ENCODE peak calls at places on chromosomes 13 and 19, in six cellular contexts. One of them, this sample, is unnamed.

GRCh38 chr19:17220207-17220758 is 5.1 kb downstream of the USE1 start:
- DNase-seq in NCI-H1105: no peak
- DNase-seq in activated CD8-positive, alpha-beta memory T cell treated with anti-CD3 and anti-CD28 coated beads for 4 hours: no peak
- DNase-seq in activated B cell treated with CpG ODN at 0.5 μM for 24 hours: no peak
- DNase-seq in kidney glomerular epithelial cell: no peak
- DNase-seq in mucosa of descending colon: peak; percentile 47
- DNase-seq in this sample: no peak

GRCh38 chr19:31338069-31338767 is 11.0 kb downstream of the TSHZ3 start:
- DNase-seq in activated B cell treated with CpG ODN at 0.5 μM for 24 hours: no peak
- DNase-seq in mucosa of descending colon: peak; percentile 37
- DNase-seq in activated CD8-positive, alpha-beta memory T cell treated with anti-CD3 and anti-CD28 coated beads for 4 hours: no peak
- DNase-seq in NCI-H1105: no peak
- DNase-seq in kidney glomerular epithelial cell: peak; percentile 19
- DNase-seq in this sample: peak; percentile 41

GRCh38 chr19:4518345-4519171 is at the start of gene PLIN4:
- DNase-seq in activated CD8-positive, alpha-beta memory T cell treated with anti-CD3 and anti-CD28 coated beads for 4 hours: no peak
- DNase-seq in mucosa of descending colon: no peak
- DNase-seq in activated B cell treated with CpG ODN at 0.5 μM for 24 hours: no peak
- DNase-seq in NCI-H1105: no peak
- DNase-seq in kidney glomerular epithelial cell: no peak
- DNase-seq in this sample: no peak

GRCh38 chr13:31394491-31394890 is 194.7 kb downstream of the B3GLCT start:
- DNase-seq in activated CD8-positive, alpha-beta memory T cell treated with anti-CD3 and anti-CD28 coated beads for 4 hours: no peak
- DNase-seq in NCI-H1105: no peak
- DNase-seq in mucosa of descending colon: no peak
- DNase-seq in kidney glomerular epithelial cell: no peak
- DNase-seq in activated B cell treated with CpG ODN at 0.5 μM for 24 hours: no peak
- DNase-seq in this sample: peak; percentile 79

GRCh38 chr13:49097374-49097773 is 121.7 kb downstream of the FNDC3A start:
- DNase-seq in NCI-H1105: no peak
- DNase-seq in activated CD8-positive, alpha-beta memory T cell treated with anti-CD3 and anti-CD28 coated beads for 4 hours: no peak
- DNase-seq in mucosa of descending colon: no peak
- DNase-seq in kidney glomerular epithelial cell: no peak
- DNase-seq in activated B cell treated with CpG ODN at 0.5 μM for 24 hours: no peak
- DNase-seq in this sample: no peak

GRCh38 chr19:40716031-40716654 is 543 bp downstream of the COQ8B start:
- DNase-seq in NCI-H1105: no peak
- DNase-seq in activated CD8-positive, alpha-beta memory T cell treated with anti-CD3 and anti-CD28 coated beads for 4 hours: peak; percentile 77
- DNase-seq in activated B cell treated with CpG ODN at 0.5 μM for 24 hours: peak; percentile 26
- DNase-seq in kidney glomerular epithelial cell: peak; percentile 98
- DNase-seq in mucosa of descending colon: peak; percentile 59
- DNase-seq in this sample: peak; percentile 28

GRCh38 chr19:18597809-18598660 is 8.6 kb downstream of the CRLF1 start:
- DNase-seq in kidney glomerular epithelial cell: no peak
- DNase-seq in NCI-H1105: no peak
- DNase-seq in activated B cell treated with CpG ODN at 0.5 μM for 24 hours: no peak
- DNase-seq in activated CD8-positive, alpha-beta memory T cell treated with anti-CD3 and anti-CD28 coated beads for 4 hours: no peak
- DNase-seq in mucosa of descending colon: no peak
- DNase-seq in this sample: no peak

GRCh38 chr19:9883231-9883758 is 48.2 kb downstream of the PIN1 start:
- DNase-seq in mucosa of descending colon: no peak
- DNase-seq in NCI-H1105: peak; percentile 19
- DNase-seq in activated B cell treated with CpG ODN at 0.5 μM for 24 hours: no peak
- DNase-seq in kidney glomerular epithelial cell: no peak
- DNase-seq in activated CD8-positive, alpha-beta memory T cell treated with anti-CD3 and anti-CD28 coated beads for 4 hours: no peak
- DNase-seq in this sample: no peak

GRCh38 chr13:21075303-21076264 is 14.2 kb upstream of the LATS2 start:
- DNase-seq in activated B cell treated with CpG ODN at 0.5 μM for 24 hours: peak; percentile 18
- DNase-seq in mucosa of descending colon: peak; percentile 25
- DNase-seq in activated CD8-positive, alpha-beta memory T cell treated with anti-CD3 and anti-CD28 coated beads for 4 hours: no peak
- DNase-seq in NCI-H1105: no peak
- DNase-seq in kidney glomerular epithelial cell: no peak
- DNase-seq in this sample: no peak

GRCh38 chr13:40665061-40665753 is 1.2 kb downstream of the FOXO1 start:
- DNase-seq in activated CD8-positive, alpha-beta memory T cell treated with anti-CD3 and anti-CD28 coated beads for 4 hours: peak; percentile 18
- DNase-seq in mucosa of descending colon: peak; percentile 55
- DNase-seq in kidney glomerular epithelial cell: peak; percentile 27
- DNase-seq in NCI-H1105: no peak
- DNase-seq in activated B cell treated with CpG ODN at 0.5 μM for 24 hours: no peak
- DNase-seq in this sample: no peak

GRCh38 chr13:107866666-107867623 is 348.4 kb downstream of the LIG4 start:
- DNase-seq in activated CD8-positive, alpha-beta memory T cell treated with anti-CD3 and anti-CD28 coated beads for 4 hours: no peak
- DNase-seq in activated B cell treated with CpG ODN at 0.5 μM for 24 hours: no peak
- DNase-seq in NCI-H1105: peak; percentile 76
- DNase-seq in kidney glomerular epithelial cell: peak; percentile 43
- DNase-seq in mucosa of descending colon: no peak
- DNase-seq in this sample: no peak

GRCh38 chr19:8657869-8658268 is 27.4 kb downstream of the NFILZ start:
- DNase-seq in activated CD8-positive, alpha-beta memory T cell treated with anti-CD3 and anti-CD28 coated beads for 4 hours: no peak
- DNase-seq in mucosa of descending colon: no peak
- DNase-seq in NCI-H1105: no peak
- DNase-seq in kidney glomerular epithelial cell: no peak
- DNase-seq in activated B cell treated with CpG ODN at 0.5 μM for 24 hours: no peak
- DNase-seq in this sample: no peak

GRCh38 chr19:2046046-2046907 is 4.8 kb downstream of the MKNK2 start:
- DNase-seq in kidney glomerular epithelial cell: no peak
- DNase-seq in mucosa of descending colon: no peak
- DNase-seq in activated CD8-positive, alpha-beta memory T cell treated with anti-CD3 and anti-CD28 coated beads for 4 hours: no peak
- DNase-seq in activated B cell treated with CpG ODN at 0.5 μM for 24 hours: no peak
- DNase-seq in NCI-H1105: no peak
- DNase-seq in this sample: no peak

GRCh38 chr19:33461256-33462111 is 60.1 kb downstream of the PEPD start:
- DNase-seq in activated B cell treated with CpG ODN at 0.5 μM for 24 hours: no peak
- DNase-seq in mucosa of descending colon: no peak
- DNase-seq in activated CD8-positive, alpha-beta memory T cell treated with anti-CD3 and anti-CD28 coated beads for 4 hours: no peak
- DNase-seq in NCI-H1105: no peak
- DNase-seq in kidney glomerular epithelial cell: no peak
- DNase-seq in this sample: no peak

GRCh38 chr19:48390188-48391099 is 907 bp downstream of the KDELR1 start:
- DNase-seq in kidney glomerular epithelial cell: no peak
- DNase-seq in mucosa of descending colon: peak; percentile 66
- DNase-seq in activated CD8-positive, alpha-beta memory T cell treated with anti-CD3 and anti-CD28 coated beads for 4 hours: no peak
- DNase-seq in activated B cell treated with CpG ODN at 0.5 μM for 24 hours: peak; percentile 57
- DNase-seq in NCI-H1105: peak; percentile 39
- DNase-seq in this sample: no peak

GRCh38 chr19:50330365-50331078 is 1.3 kb upstream of the KCNC3 start:
- DNase-seq in NCI-H1105: peak; percentile 94
- DNase-seq in kidney glomerular epithelial cell: peak; percentile 63
- DNase-seq in activated CD8-positive, alpha-beta memory T cell treated with anti-CD3 and anti-CD28 coated beads for 4 hours: peak; percentile 69
- DNase-seq in activated B cell treated with CpG ODN at 0.5 μM for 24 hours: peak; percentile 87
- DNase-seq in mucosa of descending colon: peak; percentile 79
- DNase-seq in this sample: peak; percentile 84

GRCh38 chr19:16497042-16497441 is 848 bp downstream of the C19orf44 start:
- DNase-seq in NCI-H1105: no peak
- DNase-seq in kidney glomerular epithelial cell: no peak
- DNase-seq in activated CD8-positive, alpha-beta memory T cell treated with anti-CD3 and anti-CD28 coated beads for 4 hours: no peak
- DNase-seq in mucosa of descending colon: no peak
- DNase-seq in activated B cell treated with CpG ODN at 0.5 μM for 24 hours: no peak
- DNase-seq in this sample: no peak

GRCh38 chr13:85411608-85412007 is 387.6 kb downstream of the SLITRK6 start:
- DNase-seq in activated B cell treated with CpG ODN at 0.5 μM for 24 hours: no peak
- DNase-seq in NCI-H1105: no peak
- DNase-seq in activated CD8-positive, alpha-beta memory T cell treated with anti-CD3 and anti-CD28 coated beads for 4 hours: no peak
- DNase-seq in kidney glomerular epithelial cell: no peak
- DNase-seq in mucosa of descending colon: no peak
- DNase-seq in this sample: no peak

GRCh38 chr13:26831336-26831908 is 70.8 kb upstream of the GPR12 start:
- DNase-seq in activated B cell treated with CpG ODN at 0.5 μM for 24 hours: no peak
- DNase-seq in activated CD8-positive, alpha-beta memory T cell treated with anti-CD3 and anti-CD28 coated beads for 4 hours: no peak
- DNase-seq in mucosa of descending colon: no peak
- DNase-seq in NCI-H1105: no peak
- DNase-seq in kidney glomerular epithelial cell: no peak
- DNase-seq in this sample: no peak

GRCh38 chr13:113542751-113543424 is 41.7 kb upstream of the TFDP1 start:
- DNase-seq in activated CD8-positive, alpha-beta memory T cell treated with anti-CD3 and anti-CD28 coated beads for 4 hours: no peak
- DNase-seq in mucosa of descending colon: no peak
- DNase-seq in NCI-H1105: no peak
- DNase-seq in activated B cell treated with CpG ODN at 0.5 μM for 24 hours: no peak
- DNase-seq in kidney glomerular epithelial cell: no peak
- DNase-seq in this sample: no peak

GRCh38 chr13:59521549-59521948 is 642.2 kb downstream of the DIAPH3 start:
- DNase-seq in mucosa of descending colon: no peak
- DNase-seq in activated CD8-positive, alpha-beta memory T cell treated with anti-CD3 and anti-CD28 coated beads for 4 hours: no peak
- DNase-seq in activated B cell treated with CpG ODN at 0.5 μM for 24 hours: no peak
- DNase-seq in kidney glomerular epithelial cell: no peak
- DNase-seq in NCI-H1105: no peak
- DNase-seq in this sample: no peak